ENCODE peak calls at places on chromosomes 13 and 19, in four cellular contexts. S is A549, I is GM12878, W is K562. F is an unnamed sample.

GRCh38 chr13:93116809-93117208 is 109.8 kb upstream of the GPC6 start:
- DNase-seq in S (no peak), I (no peak), W (no peak), F (peak)

GRCh38 chr19:1251233-1251502 is 2.8 kb downstream of the MIDN start:
- DNase-seq in S (peak), I (no peak), W (peak), F (no peak)

GRCh38 chr13:98966019-98966418 is 11.8 kb downstream of the DOCK9 start:
- DNase-seq in S (no peak), I (no peak), W (no peak), F (no peak)

GRCh38 chr13:77386046-77386445 is 59.2 kb upstream of the MYCBP2 start:
- DNase-seq in S (no peak), I (no peak), W (no peak), F (no peak)

GRCh38 chr19:41998246-41999020 is 4.4 kb upstream of the ATP1A3 start:
- DNase-seq in S (peak), I (no peak), W (peak), F (peak)

GRCh38 chr19:2385053-2385721 is 25.1 kb downstream of the TMPRSS9 start:
- DNase-seq in S (peak), I (no peak), W (peak), F (peak)

GRCh38 chr13:28582225-28582891 is 76.6 kb upstream of the POMP start:
- DNase-seq in S (no peak), I (no peak), W (peak), F (no peak)

GRCh38 chr13:110445722-110446569 is 115.6 kb downstream of the RAB20 start:
- DNase-seq in S (no peak), I (no peak), W (no peak), F (no peak)

GRCh38 chr13:46622918-46623256 is 69.9 kb downstream of the LRCH1 start:
- DNase-seq in S (no peak), I (no peak), W (no peak), F (no peak)

GRCh38 chr19:31988256-31988655 is 357.2 kb upstream of the ZNF507 start:
- DNase-seq in S (no peak), I (no peak), W (no peak), F (no peak)

GRCh38 chr19:45112111-45112827 is 19.3 kb downstream of the PPP1R37 start:
- DNase-seq in S (no peak), I (no peak), W (no peak), F (no peak)

GRCh38 chr19:41895745-41896580 is 13.0 kb downstream of the ARHGEF1 start:
- DNase-seq in S (peak), I (no peak), W (no peak), F (peak)

GRCh38 chr13:72229067-72229466 is 362.1 kb upstream of the DACH1 start:
- DNase-seq in S (no peak), I (no peak), W (no peak), F (no peak)

GRCh38 chr13:24699541-24699940 is 19.3 kb downstream of the ATP12A start:
- DNase-seq in S (no peak), I (no peak), W (no peak), F (no peak)

GRCh38 chr13:111210488-111210887 is 95.4 kb downstream of the ARHGEF7 start:
- DNase-seq in S (no peak), I (no peak), W (no peak), F (no peak)

GRCh38 chr13:110238795-110239194 is 68.2 kb downstream of the COL4A1 start:
- DNase-seq in S (no peak), I (no peak), W (no peak), F (no peak)

GRCh38 chr13:28474491-28475134 is 20.3 kb downstream of the FLT1 start:
- DNase-seq in S (no peak), I (no peak), W (no peak), F (no peak)

GRCh38 chr19:16778796-16779411 is 50.3 kb upstream of the SIN3B start:
- DNase-seq in S (peak), I (peak), W (peak), F (peak)

GRCh38 chr13:98451676-98452105 is 125.2 kb downstream of the STK24 start:
- DNase-seq in S (no peak), I (no peak), W (no peak), F (no peak)

GRCh38 chr13:21719463-21719862 is 48.6 kb downstream of the FGF9 start:
- DNase-seq in S (no peak), I (no peak), W (no peak), F (no peak)

GRCh38 chr13:30453727-30454126 is 12.0 kb downstream of the HMGB1 start:
- DNase-seq in S (peak), I (no peak), W (no peak), F (no peak)
- TF ChIP-seq JUNB in S (no peak), I (no peak), W (no peak), F (no peak)

GRCh38 chr19:15239337-15239949 is 7.2 kb upstream of the EPHX3 start:
- DNase-seq in S (no peak), I (no peak), W (no peak), F (no peak)
- TF ChIP-seq JUNB in S (no peak), I (no peak), W (no peak), F (no peak)

GRCh38 chr19:4639531-4640246 is 373 bp downstream of the TNFAIP8L1 start:
- DNase-seq in S (no peak), I (no peak), W (peak), F (no peak)
- TF ChIP-seq JUNB in S (no peak), I (no peak), W (no peak), F (no peak)

DNA sequence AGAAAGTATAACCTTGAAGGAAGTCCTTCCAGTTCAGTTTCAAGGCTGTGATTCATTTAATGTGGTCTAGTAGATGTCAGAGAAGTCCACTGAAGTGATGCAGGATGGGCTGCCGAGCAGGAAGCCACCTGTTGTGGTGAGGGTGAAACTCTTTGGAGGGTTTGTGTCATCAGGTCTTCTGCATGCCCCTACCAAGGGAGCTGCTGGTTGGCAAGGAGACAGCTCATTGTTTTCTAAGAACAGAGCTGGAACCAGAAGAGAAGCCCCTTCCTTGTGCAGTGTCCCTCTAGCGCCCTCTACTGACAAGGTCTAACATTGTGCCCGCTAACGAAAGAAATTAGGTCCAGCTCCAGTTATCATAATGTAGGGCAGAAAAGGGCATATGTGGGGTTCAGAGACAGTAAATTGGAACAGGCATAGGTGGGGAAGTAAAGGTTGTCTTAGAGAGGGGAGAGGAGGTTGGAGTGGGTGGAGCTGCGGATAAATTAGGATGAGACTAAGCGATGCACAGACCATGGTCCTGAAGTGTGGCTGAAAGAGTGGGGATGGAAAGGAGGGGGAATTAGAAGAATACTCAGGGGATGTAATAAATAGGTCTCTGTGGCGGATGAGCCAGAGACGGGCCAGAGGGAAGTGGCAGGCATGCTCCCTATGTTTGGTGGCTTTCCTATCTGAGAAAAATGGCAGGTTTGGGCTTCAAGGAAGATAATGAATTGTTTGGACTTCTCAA is 123.2 kb downstream of the OLFM4 start:
- DNase-seq in S (peak), I (peak), W (peak), F (peak)
- TF ChIP-seq JUNB in S (no peak), I (no peak), W (no peak), F (no peak)

GRCh38 chr19:11382898-11383705 is 1.0 kb downstream of the EPOR start:
- DNase-seq in S (peak), I (no peak), W (peak), F (peak)
- TF ChIP-seq JUNB in S (no peak), I (no peak), W (no peak), F (no peak)

GRCh38 chr19:10568444-10568825 is 344 bp downstream of the CDKN2D start:
- DNase-seq in S (peak), I (no peak), W (no peak), F (peak)

GRCh38 chr19:10566408-10566657 is 523 bp upstream of the KRI1 start:
- DNase-seq in S (no peak), I (no peak), W (no peak), F (no peak)

GRCh38 chr19:10567696-10568443 is 909 bp downstream of the CDKN2D start:
- DNase-seq in S (no peak), I (no peak), W (no peak), F (no peak)

GRCh38 chr19:10565567-10566407 is at the start of gene KRI1:
- DNase-seq in S (peak), I (peak), W (peak), F (peak)

DNA sequence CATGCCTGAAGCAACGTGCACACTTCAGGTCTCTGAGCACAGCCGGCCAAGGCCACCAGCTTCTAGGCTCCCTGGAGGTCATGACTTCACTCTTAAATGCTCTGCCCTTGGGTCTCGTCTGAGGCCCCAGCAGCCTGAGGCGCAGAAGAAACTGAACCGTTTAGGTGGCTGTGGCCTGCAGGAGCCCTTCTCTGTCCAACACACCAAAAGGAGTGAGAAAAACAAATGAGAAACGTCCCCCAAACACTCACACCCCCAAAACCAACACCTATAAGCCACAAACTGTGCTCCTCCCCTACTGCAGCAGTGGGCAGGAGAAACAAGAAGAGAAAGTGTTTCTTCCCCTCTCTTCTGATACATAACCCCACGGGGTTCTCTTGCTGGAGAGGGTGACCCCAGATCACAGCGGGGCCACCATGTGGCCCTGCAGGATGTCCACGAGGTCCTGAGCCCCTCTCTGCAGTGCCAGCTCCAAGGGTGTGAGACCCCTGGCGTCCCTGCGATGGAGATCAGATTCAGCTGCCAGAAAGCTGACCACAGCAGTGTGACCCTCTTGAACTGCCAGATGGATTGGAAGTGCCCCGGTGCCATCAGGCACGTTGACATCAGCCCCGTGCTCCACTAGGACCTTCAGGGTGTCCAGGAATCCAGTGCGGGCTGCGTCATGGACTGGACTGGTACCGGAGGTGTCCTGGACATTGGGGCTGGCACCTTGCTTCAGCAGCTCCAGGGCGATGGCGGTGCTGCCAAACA is 1.0 kb upstream of the KRI1 start:
- DNase-seq in S (no peak), I (peak), W (no peak), F (no peak)
- TF ChIP-seq JUNB in S (no peak), I (no peak), W (no peak), F (no peak)

DNA sequence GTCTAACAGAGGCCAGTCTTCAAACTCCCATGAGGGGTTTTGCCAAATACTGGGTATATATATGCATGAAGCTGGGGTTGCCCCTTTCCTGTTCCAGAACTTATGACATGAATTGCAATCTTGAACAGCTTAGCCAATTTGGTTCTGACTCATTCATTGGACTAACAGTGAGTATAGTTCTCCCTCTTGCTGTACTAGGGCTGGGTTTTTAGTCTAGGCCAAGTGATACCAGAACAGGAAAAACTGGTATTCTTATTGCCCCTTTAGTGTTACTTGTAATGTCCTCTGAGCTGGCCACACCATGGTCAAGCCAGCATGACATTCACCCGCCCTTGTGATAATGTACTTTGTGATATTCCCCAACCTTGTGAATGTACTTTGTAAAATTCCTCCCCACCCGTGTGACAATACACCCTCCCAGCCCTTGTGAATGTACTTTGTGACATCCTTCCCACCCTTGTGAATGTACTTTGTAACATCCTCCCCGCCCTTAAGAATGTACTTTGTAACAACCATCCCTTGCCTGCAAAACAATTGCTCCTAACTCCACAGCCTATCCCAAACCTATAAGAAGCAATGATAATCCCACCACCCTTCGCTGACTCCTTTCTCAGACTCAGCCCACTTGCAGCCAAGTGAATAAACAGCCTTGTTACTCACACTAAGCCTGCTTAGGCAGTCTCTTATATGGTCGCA is 26.9 kb downstream of the ZNF846 start:
- DNase-seq in S (no peak), I (no peak), W (no peak), F (no peak)
- TF ChIP-seq JUNB in S (no peak), I (no peak), W (no peak), F (no peak)

GRCh38 chr19:4327252-4327876 is 11.3 kb downstream of the STAP2 start:
- DNase-seq in S (peak), I (no peak), W (peak), F (peak)
- TF ChIP-seq JUNB in S (no peak), I (no peak), W (no peak), F (no peak)

GRCh38 chr19:35673121-35673804 is 6.9 kb downstream of the UPK1A start:
- DNase-seq in S (peak), I (no peak), W (peak), F (peak)
- TF ChIP-seq JUNB in S (no peak), I (no peak), W (no peak), F (no peak)

GRCh38 chr13:44713793-44714469 is 137.8 kb upstream of the TSC22D1 start:
- DNase-seq in S (peak), I (no peak), W (no peak), F (no peak)
- TF ChIP-seq JUNB in S (peak), I (no peak), W (no peak), F (no peak)

F was measured in GM23338.